ENCODE peak calls at places on chromosomes 4 and X, in five cellular contexts. Q is kidney tubule cell; V is mucosa of descending colon; P is stimulated activated CD4-positive, alpha-beta T cell treated with anti-CD3 and anti-CD28 coated beads, Interleukin-2, amount 100 ng/mL, for 24 hours; A is GM03348. S is an unnamed sample.

GRCh38 chr4:143482753-143483362 is 30.6 kb upstream of the SMARCA5 start:
- DNase-seq in Q (peak; percentile 56), P (no peak), V (no peak), A (peak; percentile 57), S (peak; percentile 55)

GRCh38 chr4:80798082-80798481 is 232.4 kb upstream of the BMP3 start:
- DNase-seq in Q (no peak), P (no peak), A (no peak), V (no peak), S (no peak)

GRCh38 chr4:148962539-148963290 is 520.5 kb upstream of the NR3C2 start:
- DNase-seq in P (no peak), Q (peak; percentile 6), A (peak; percentile 12), V (no peak), S (no peak)

GRCh38 chr4:153822316-153822715 is 33.4 kb upstream of the SFRP2 start:
- DNase-seq in V (no peak), Q (peak; percentile 4), P (no peak), A (no peak), S (no peak)

GRCh38 chr4:8688041-8688907 is 95.7 kb downstream of the CPZ start:
- DNase-seq in A (peak; percentile 47), V (peak; percentile 59), Q (peak; percentile 43), P (no peak), S (no peak)

GRCh38 chr4:83334425-83335241 is at the start of gene HPSE:
- DNase-seq in P (peak; percentile 64), V (peak; percentile 97), A (peak; percentile 83), Q (peak; percentile 87), S (peak; percentile 87)

GRCh38 chr4:188254211-188254610 is 115.0 kb downstream of the TRIML1 start:
- DNase-seq in P (no peak), V (no peak), A (no peak), Q (peak; percentile 17), S (no peak)

GRCh38 chrX:154986826-154987575 is 35.5 kb downstream of the F8 start:
- DNase-seq in Q (no peak), P (no peak), V (no peak), A (no peak), S (peak; percentile 12)

GRCh38 chr4:95510145-95510544 is 38.6 kb downstream of the UNC5C start:
- DNase-seq in A (peak; percentile 12), V (no peak), Q (peak; percentile 28), P (no peak), S (peak; percentile 17)

GRCh38 chr4:168612435-168613139 is 115.7 kb downstream of the PALLD start:
- DNase-seq in V (no peak), A (peak; percentile 48), P (no peak), Q (peak; percentile 51), S (no peak)

GRCh38 chr4:26905172-26905571 is 44.5 kb downstream of the STIM2 start:
- DNase-seq in A (no peak), P (no peak), V (no peak), Q (no peak), S (no peak)

GRCh38 chr4:139624441-139625130 is 41.0 kb upstream of the MGST2 start:
- DNase-seq in A (no peak), Q (no peak), P (no peak), V (no peak), S (no peak)

GRCh38 chrX:56000169-56000568 is 232.0 kb upstream of the KLF8 start:
- DNase-seq in V (no peak), A (peak; percentile 8), Q (no peak), P (no peak), S (no peak)

GRCh38 chr4:184588893-184589292 is 60.4 kb downstream of the CASP3 start:
- DNase-seq in V (no peak), P (no peak), Q (no peak), A (no peak), S (no peak)

GRCh38 chrX:126552313-126553022 is at the start of gene DCAF12L1:
- DNase-seq in P (no peak), A (no peak), Q (peak; percentile 44), V (no peak), S (peak; percentile 65)

GRCh38 chr4:26441110-26441509 is 49.2 kb downstream of the CCKAR start:
- DNase-seq in Q (peak; percentile 68), P (no peak), V (no peak), A (no peak), S (no peak)

GRCh38 chrX:40871385-40872082 is 136.2 kb upstream of the MED14 start:
- DNase-seq in V (no peak), P (peak; percentile 16), Q (peak; percentile 64), A (peak; percentile 14), S (peak; percentile 11)

GRCh38 chr4:123411976-123412589 is 15.5 kb downstream of the SPRY1 start:
- DNase-seq in P (no peak), V (no peak), A (no peak), Q (no peak), S (no peak)

GRCh38 chr4:119683518-119683917 is 54.9 kb upstream of the PDE5A start:
- DNase-seq in Q (no peak), A (peak; percentile 19), P (no peak), V (no peak), S (no peak)